ENCODE peak calls at places on chromosomes 11 and 22, in ten cellular contexts. N is stimulated activated CD4-positive, alpha-beta T cell treated with anti-CD3 and anti-CD28 coated beads, TNF-alpha, amount 100 ng/mL, for 24 hours; R is lower lobe of right lung; T is brain pericyte; D is fibroblast of lung; C is cardiac fibroblast; K is brain microvascular endothelial cell; Z is adrenal gland; X is GM12891; B is T47D. Q is an unnamed sample.

GRCh38 chr22:49751318-49751967 is 76.2 kb downstream of the BRD1 start:
- DNase-seq in C (no peak), T (no peak), R (no peak), N (no peak), Z (no peak), X (no peak), D (no peak), K (no peak), B (no peak), Q (no peak)

GRCh38 chr11:1870721-1871466 is 18.0 kb downstream of the LSP1 start:
- DNase-seq in T (no peak), K (no peak), X (no peak), Z (peak), D (no peak), C (no peak), B (no peak), N (no peak), R (peak), Q (no peak)

GRCh38 chr11:20016526-20016925 is 143.7 kb downstream of the DBX1 start:
- DNase-seq in T (no peak), C (no peak), R (no peak), D (no peak), Z (no peak), X (no peak), B (no peak), N (no peak), K (no peak), Q (no peak)

GRCh38 chr11:115290479-115291390 is 213.5 kb downstream of the CADM1 start:
- DNase-seq in R (no peak), C (no peak), T (no peak), D (peak), N (no peak), K (no peak), B (no peak), Z (no peak), X (no peak), Q (no peak)

GRCh38 chr22:36838119-36839030 is 21.5 kb upstream of the PVALB start:
- DNase-seq in Z (no peak), D (no peak), T (no peak), B (no peak), C (no peak), X (no peak), R (no peak), K (no peak), N (no peak), Q (no peak)

GRCh38 chr11:68018730-68019190 is 8.6 kb downstream of the ALDH3B1 start:
- DNase-seq in K (no peak), B (no peak), C (no peak), X (no peak), Z (no peak), N (no peak), D (no peak), T (no peak), R (no peak), Q (no peak)

GRCh38 chr22:21569459-21570161 is 2.1 kb downstream of the UBE2L3 start:
- DNase-seq in K (no peak), C (no peak), T (no peak), B (no peak), X (no peak), N (no peak), D (no peak), Z (no peak), R (no peak), Q (no peak)

GRCh38 chr11:5362017-5362625 is 10.8 kb downstream of the OR51B6 start:
- DNase-seq in B (no peak), Z (no peak), K (no peak), T (no peak), R (no peak), N (no peak), C (no peak), X (no peak), D (peak), Q (no peak)

GRCh38 chr11:6307879-6308278 is 12.4 kb downstream of the CAVIN3 start:
- DNase-seq in N (no peak), X (no peak), K (peak), B (no peak), Z (no peak), T (no peak), D (peak), R (no peak), C (peak), Q (no peak)

GRCh38 chr11:9982796-9983579 is 311.0 kb downstream of the SBF2 start:
- DNase-seq in T (peak), K (peak), N (no peak), R (no peak), D (peak), Z (no peak), X (no peak), C (no peak), B (no peak), Q (no peak)

GRCh38 chr22:41021655-41022454 is 70.5 kb upstream of the EP300 start:
- DNase-seq in Z (peak), B (no peak), R (peak), N (peak), K (no peak), C (peak), X (peak), T (no peak), D (peak), Q (peak)

GRCh38 chr11:7364660-7365059 is 113.0 kb downstream of the SYT9 start:
- DNase-seq in X (no peak), C (no peak), N (no peak), Z (no peak), B (no peak), D (no peak), K (no peak), R (no peak), T (no peak), Q (no peak)

GRCh38 chr11:102306048-102306575 is 11.2 kb upstream of the BIRC3 start:
- DNase-seq in D (peak), X (no peak), Z (no peak), N (no peak), K (no peak), B (no peak), T (no peak), R (peak), C (no peak), Q (no peak)

GRCh38 chr22:35842954-35843353 is 125.3 kb downstream of the APOL5 start:
- DNase-seq in R (no peak), D (peak), Z (peak), K (peak), C (peak), X (no peak), N (no peak), T (no peak), B (no peak), Q (no peak)

GRCh38 chr11:14055936-14056335 is 93.4 kb downstream of the SPON1 start:
- DNase-seq in Z (no peak), C (no peak), X (no peak), N (no peak), B (no peak), T (no peak), K (no peak), D (no peak), R (no peak), Q (no peak)

GRCh38 chr11:87398913-87399312 is 361.2 kb downstream of the TMEM135 start:
- DNase-seq in C (no peak), R (no peak), T (no peak), X (no peak), Z (peak), K (no peak), N (no peak), B (no peak), D (peak), Q (no peak)

GRCh38 chr11:92886243-92886905 is 83.1 kb upstream of the MTNR1B start:
- DNase-seq in C (peak), K (peak), N (no peak), B (peak), T (peak), R (no peak), D (peak), X (peak), Z (peak), Q (peak)

GRCh38 chr22:23315341-23315917 is 135.1 kb downstream of the BCR start:
- DNase-seq in R (peak), B (peak), Z (peak), D (peak), K (peak), X (peak), T (no peak), C (peak), N (peak), Q (peak)

GRCh38 chr11:21429401-21429800 is 760.0 kb downstream of the NELL1 start:
- DNase-seq in K (no peak), C (no peak), X (no peak), T (no peak), N (no peak), D (no peak), R (no peak), Z (no peak), B (no peak), Q (no peak)

GRCh38 chr22:35987487-35987886 is 41.1 kb downstream of the RBFOX2 start:
- DNase-seq in T (no peak), Z (no peak), C (peak), B (no peak), X (no peak), K (peak), R (no peak), D (peak), N (no peak), Q (no peak)

GRCh38 chr11:9619004-9619403 is 44.9 kb upstream of the SWAP70 start:
- DNase-seq in B (no peak), R (no peak), T (no peak), X (no peak), Z (no peak), C (no peak), K (no peak), D (no peak), N (no peak), Q (no peak)

GRCh38 chr11:102476069-102476468 is 23.5 kb upstream of the TMEM123 start:
- DNase-seq in N (no peak), C (peak), T (no peak), Z (no peak), B (no peak), R (no peak), D (no peak), K (no peak), X (no peak), Q (no peak)

GRCh38 chr22:31806751-31807150 is 52.9 kb downstream of the DEPDC5 start:
- DNase-seq in X (no peak), R (no peak), T (no peak), K (no peak), C (no peak), D (no peak), Z (no peak), B (no peak), N (no peak), Q (no peak)

GRCh38 chr11:64713031-64713780 is 9.8 kb downstream of the NRXN2 start:
- DNase-seq in B (peak), Z (no peak), K (no peak), R (peak), C (peak), D (peak), N (no peak), T (no peak), X (no peak), Q (no peak)

GRCh38 chr11:94933225-94934130 is 39.9 kb downstream of the CWC15 start:
- DNase-seq in T (peak), X (no peak), N (no peak), D (peak), Z (peak), R (no peak), B (no peak), K (peak), C (peak), Q (no peak)

GRCh38 chr11:362642-363442 is 6.5 kb upstream of the B4GALNT4 start:
- DNase-seq in T (no peak), B (no peak), C (no peak), N (no peak), K (no peak), R (no peak), D (no peak), X (no peak), Z (no peak), Q (no peak)

GRCh38 chr22:45709004-45709739 is 37.5 kb downstream of the ATXN10 start:
- DNase-seq in X (no peak), R (no peak), B (no peak), Z (peak), C (peak), K (no peak), T (no peak), N (no peak), D (peak), Q (no peak)